ENCODE peak calls at places on chromosomes 3 and 15, in four cellular contexts. Y is naive thymus-derived CD4-positive, alpha-beta T cell; Z is stimulated activated CD8-positive, alpha-beta memory T cell treated with anti-CD3 and anti-CD28 coated beads, Interleukin-7, amount 100 ng/mL, for 48 hours; C is right cardiac atrium. B is an unnamed sample.
A peak's percentile ranks its signal among the peaks of the same experiment; 100 is the strongest.

GRCh38 chr3:192855434-192855833 is 62.2 kb downstream of the MB21D2 start:
- DNase-seq in C (no peak), Z (no peak), Y (no peak), B (no peak)

GRCh38 chr15:90362936-90363212 is 10.8 kb downstream of the ZNF774 start:
- DNase-seq in C (no peak), Y (no peak), Z (no peak), B (no peak)

GRCh38 chr3:68007621-68008226 is 353.3 kb upstream of the SUCLG2 start:
- DNase-seq in Z (no peak), Y (peak; percentile 21), C (peak; percentile 6), B (no peak)

GRCh38 chr15:78055923-78056713 is 21.4 kb downstream of the TBC1D2B start:
- DNase-seq in Z (no peak), Y (no peak), C (no peak), B (no peak)

GRCh38 chr3:159929181-159929893 is 59.3 kb upstream of the IL12A start:
- DNase-seq in C (peak; percentile 31), Y (no peak), Z (no peak), B (no peak)

GRCh38 chr3:170162630-170163029 is 18.9 kb downstream of the PHC3 start:
- DNase-seq in Z (no peak), Y (no peak), C (no peak), B (no peak)

GRCh38 chr3:38004415-38005075 is 14.0 kb downstream of the VILL start:
- DNase-seq in Y (no peak), Z (no peak), C (peak; percentile 81), B (no peak)

GRCh38 chr3:11211531-11212300 is 57.4 kb downstream of the HRH1 start:
- DNase-seq in Z (no peak), C (no peak), Y (no peak), B (no peak)

GRCh38 chr3:181738551-181738950 is 26.8 kb downstream of the SOX2 start:
- DNase-seq in Y (no peak), Z (no peak), C (no peak), B (no peak)

GRCh38 chr3:149971403-149972075 is 844 bp upstream of the PFN2 start:
- DNase-seq in Z (peak; percentile 1), C (peak; percentile 62), Y (no peak), B (peak; percentile 42)

GRCh38 chr15:69275104-69275670 is 23.5 kb upstream of the PAQR5 start:
- DNase-seq in Y (no peak), C (no peak), Z (no peak), B (no peak)

GRCh38 chr15:62582580-62582979 is 417.5 kb upstream of the C2CD4B start:
- DNase-seq in C (no peak), Y (no peak), Z (no peak), B (no peak)

GRCh38 chr3:74584782-74585181 is 29.7 kb downstream of the CNTN3 start:
- DNase-seq in C (no peak), Z (no peak), Y (no peak), B (no peak)

GRCh38 chr3:5231536-5231935 is 44.0 kb downstream of the EDEM1 start:
- DNase-seq in C (no peak), Z (no peak), Y (no peak), B (no peak)

GRCh38 chr3:65411367-65411766 is 627.4 kb downstream of the MAGI1 start:
- DNase-seq in Y (no peak), Z (no peak), C (no peak), B (no peak)

GRCh38 chr3:139225551-139225950 is 118.3 kb upstream of the MRPS22 start:
- DNase-seq in C (no peak), Z (no peak), Y (no peak), B (no peak)

GRCh38 chr15:74529911-74530310 is 11.1 kb upstream of the ARID3B start:
- DNase-seq in Z (no peak), C (no peak), Y (no peak), B (no peak)

GRCh38 chr15:75200765-75201608 is 695 bp upstream of the C15orf39 start:
- DNase-seq in C (peak; percentile 64), Z (no peak), Y (peak; percentile 42), B (no peak)

GRCh38 chr3:49358884-49359225 is 702 bp upstream of the GPX1 start:
- DNase-seq in C (no peak), Z (no peak), Y (no peak), B (peak; percentile 26)

GRCh38 chr3:134364936-134365765 is 9.1 kb downstream of the AMOTL2 start:
- DNase-seq in C (no peak), Y (no peak), Z (no peak), B (peak; percentile 86)

GRCh38 chr3:29170894-29171582 is 109.8 kb upstream of the RBMS3 start:
- DNase-seq in C (no peak), Y (no peak), Z (no peak), B (no peak)

GRCh38 chr3:148625145-148625736 is 72.5 kb upstream of the AGTR1 start:
- DNase-seq in C (no peak), Y (no peak), Z (no peak), B (no peak)

GRCh38 chr3:99768808-99769501 is 48.7 kb upstream of the CMSS1 start:
- DNase-seq in Z (no peak), C (no peak), Y (no peak), B (no peak)

GRCh38 chr3:193640728-193641127 is 47.7 kb downstream of the OPA1 start:
- DNase-seq in C (no peak), Z (no peak), Y (no peak), B (no peak)

GRCh38 chr3:160661660-160662059 is 15.3 kb upstream of the ARL14 start:
- DNase-seq in Y (no peak), C (no peak), Z (no peak), B (peak; percentile 44)

GRCh38 chr15:49045691-49046112 is 544 bp downstream of the SECISBP2L start:
- DNase-seq in Z (peak; percentile 1), Y (no peak), C (no peak), B (peak; percentile 30)

GRCh38 chr15:101619615-101619865 is 32.6 kb downstream of the TM2D3 start:
- DNase-seq in Z (no peak), Y (no peak), C (no peak), B (no peak)

B was measured in Jurkat, Clone E6-1.